ENCODE peak calls at places on chromosomes 2 and 18, in seven cellular contexts. One of them, this sample, is unnamed.

GRCh38 chr2:27306657-27307544 is 1.3 kb downstream of the UCN start:
- DNase-seq in GM12878: no peak
- DNase-seq in HCT116: no peak
- DNase-seq in K562: no peak
- DNase-seq in H1: peak
- DNase-seq in HepG2: no peak
- DNase-seq in SK-N-SH: peak
- DNase-seq in this sample: no peak

GRCh38 chr2:196758474-196759377 is 40.8 kb downstream of the GTF3C3 start:
- DNase-seq in GM12878: no peak
- DNase-seq in K562: no peak
- DNase-seq in HCT116: no peak
- DNase-seq in SK-N-SH: peak
- DNase-seq in HepG2: no peak
- DNase-seq in H1: no peak
- DNase-seq in this sample: peak

GRCh38 chr2:74984947-74985637 is 26.6 kb downstream of the POLE4 start:
- DNase-seq in HCT116: no peak
- DNase-seq in K562: no peak
- DNase-seq in HepG2: no peak
- DNase-seq in GM12878: no peak
- DNase-seq in SK-N-SH: peak
- DNase-seq in H1: no peak
- DNase-seq in this sample: no peak

GRCh38 chr2:11642972-11643371 is 27.0 kb downstream of the NTSR2 start:
- DNase-seq in K562: peak
- DNase-seq in GM12878: no peak
- DNase-seq in H1: no peak
- DNase-seq in HepG2: no peak
- DNase-seq in SK-N-SH: no peak
- DNase-seq in HCT116: no peak
- DNase-seq in this sample: no peak

GRCh38 chr2:47891369-47892337 is 14.6 kb downstream of the FBXO11 start:
- DNase-seq in HCT116: no peak
- DNase-seq in SK-N-SH: no peak
- DNase-seq in GM12878: no peak
- DNase-seq in K562: no peak
- DNase-seq in HepG2: no peak
- DNase-seq in H1: no peak
- DNase-seq in this sample: no peak

GRCh38 chr18:35376742-35377695 is at the start of gene ZNF396:
- DNase-seq in H1: peak
- DNase-seq in HCT116: peak
- DNase-seq in GM12878: no peak
- DNase-seq in SK-N-SH: peak
- DNase-seq in K562: peak
- DNase-seq in HepG2: peak
- DNase-seq in this sample: peak

GRCh38 chr18:45119888-45120287 is 439.2 kb downstream of the SETBP1 start:
- DNase-seq in SK-N-SH: peak
- DNase-seq in GM12878: no peak
- DNase-seq in HCT116: no peak
- DNase-seq in K562: no peak
- DNase-seq in HepG2: no peak
- DNase-seq in H1: no peak
- DNase-seq in this sample: no peak

GRCh38 chr2:130819226-130819914 is 17.3 kb upstream of the ARHGEF4 start:
- DNase-seq in K562: no peak
- DNase-seq in H1: peak
- DNase-seq in HCT116: no peak
- DNase-seq in SK-N-SH: no peak
- DNase-seq in HepG2: no peak
- DNase-seq in GM12878: no peak
- DNase-seq in this sample: no peak

GRCh38 chr2:113795405-113795920 is 39.0 kb upstream of the SLC35F5 start:
- DNase-seq in SK-N-SH: no peak
- DNase-seq in K562: no peak
- DNase-seq in HepG2: no peak
- DNase-seq in HCT116: no peak
- DNase-seq in H1: no peak
- DNase-seq in GM12878: no peak
- DNase-seq in this sample: no peak

GRCh38 chr2:200308421-200309295 is 2.2 kb downstream of the SPATS2L start:
- DNase-seq in GM12878: no peak
- DNase-seq in K562: no peak
- DNase-seq in H1: no peak
- DNase-seq in SK-N-SH: no peak
- DNase-seq in HCT116: no peak
- DNase-seq in HepG2: no peak
- DNase-seq in this sample: no peak

GRCh38 chr2:152432765-152433164 is 97.8 kb downstream of the FMNL2 start:
- DNase-seq in HCT116: no peak
- DNase-seq in HepG2: peak
- DNase-seq in SK-N-SH: no peak
- DNase-seq in GM12878: no peak
- DNase-seq in H1: no peak
- DNase-seq in K562: no peak
- DNase-seq in this sample: no peak

GRCh38 chr2:9696731-9697130 is 65.9 kb upstream of the YWHAQ start:
- DNase-seq in K562: no peak
- DNase-seq in SK-N-SH: no peak
- DNase-seq in GM12878: no peak
- DNase-seq in HCT116: no peak
- DNase-seq in HepG2: no peak
- DNase-seq in H1: no peak
- DNase-seq in this sample: no peak

GRCh38 chr2:25082002-25082622 is 40.2 kb downstream of the EFR3B start:
- DNase-seq in SK-N-SH: no peak
- DNase-seq in GM12878: no peak
- DNase-seq in HepG2: no peak
- DNase-seq in H1: no peak
- DNase-seq in HCT116: no peak
- DNase-seq in K562: no peak
- DNase-seq in this sample: no peak

GRCh38 chr2:17918789-17919188 is 40.3 kb downstream of the KCNS3 start:
- DNase-seq in SK-N-SH: peak
- DNase-seq in GM12878: no peak
- DNase-seq in K562: no peak
- DNase-seq in H1: no peak
- DNase-seq in HepG2: no peak
- DNase-seq in HCT116: no peak
- DNase-seq in this sample: no peak

GRCh38 chr2:61538920-61539559 is 884 bp upstream of the XPO1 start:
- DNase-seq in H1: no peak
- DNase-seq in K562: peak
- DNase-seq in HepG2: peak
- DNase-seq in GM12878: peak
- DNase-seq in SK-N-SH: peak
- DNase-seq in HCT116: peak
- DNase-seq in this sample: peak

GRCh38 chr2:216551234-216551633 is 52.6 kb downstream of the RPL37A start:
- DNase-seq in SK-N-SH: no peak
- DNase-seq in HepG2: peak
- DNase-seq in HCT116: no peak
- DNase-seq in H1: no peak
- DNase-seq in GM12878: no peak
- DNase-seq in K562: no peak
- DNase-seq in this sample: no peak

GRCh38 chr18:30639361-30639760 is 403.2 kb downstream of the DSC3 start:
- DNase-seq in H1: no peak
- DNase-seq in SK-N-SH: no peak
- DNase-seq in HepG2: no peak
- DNase-seq in GM12878: no peak
- DNase-seq in K562: no peak
- DNase-seq in HCT116: no peak
- DNase-seq in this sample: no peak

GRCh38 chr18:47418746-47419145 is 167.3 kb upstream of the SKOR2 start:
- DNase-seq in K562: no peak
- DNase-seq in HCT116: no peak
- DNase-seq in SK-N-SH: no peak
- DNase-seq in HepG2: no peak
- DNase-seq in H1: no peak
- DNase-seq in GM12878: no peak
- DNase-seq in this sample: no peak

GRCh38 chr18:69484699-69485396 is 84.2 kb downstream of the DOK6 start:
- DNase-seq in GM12878: no peak
- DNase-seq in HCT116: no peak
- DNase-seq in H1: no peak
- DNase-seq in K562: no peak
- DNase-seq in SK-N-SH: no peak
- DNase-seq in HepG2: peak
- DNase-seq in this sample: no peak

GRCh38 chr2:238561230-238561629 is 134.5 kb downstream of the ASB1 start:
- DNase-seq in HepG2: peak
- DNase-seq in H1: no peak
- DNase-seq in K562: no peak
- DNase-seq in SK-N-SH: no peak
- DNase-seq in GM12878: no peak
- DNase-seq in HCT116: no peak
- DNase-seq in this sample: no peak

GRCh38 chr18:64717026-64717425 is 568.1 kb upstream of the LINC00305 start:
- DNase-seq in HCT116: no peak
- DNase-seq in SK-N-SH: no peak
- DNase-seq in K562: no peak
- DNase-seq in GM12878: no peak
- DNase-seq in HepG2: no peak
- DNase-seq in H1: no peak
- DNase-seq in this sample: no peak

GRCh38 chr2:229616433-229616832 is 97.9 kb downstream of the DNER start:
- DNase-seq in SK-N-SH: no peak
- DNase-seq in HCT116: no peak
- DNase-seq in H1: no peak
- DNase-seq in HepG2: no peak
- DNase-seq in GM12878: no peak
- DNase-seq in K562: no peak
- DNase-seq in this sample: no peak

GRCh38 chr18:79460445-79461300 is 64.9 kb downstream of the NFATC1 start:
- DNase-seq in SK-N-SH: no peak
- DNase-seq in GM12878: peak
- DNase-seq in H1: no peak
- DNase-seq in K562: no peak
- DNase-seq in HepG2: no peak
- DNase-seq in HCT116: no peak
- DNase-seq in this sample: no peak

GRCh38 chr18:79457652-79458051 is 61.9 kb downstream of the NFATC1 start:
- DNase-seq in HCT116: no peak
- DNase-seq in HepG2: no peak
- DNase-seq in SK-N-SH: no peak
- DNase-seq in K562: no peak
- DNase-seq in GM12878: no peak
- DNase-seq in H1: no peak
- DNase-seq in this sample: no peak

GRCh38 chr18:79459946-79460345 is 64.2 kb downstream of the NFATC1 start:
- DNase-seq in HCT116: no peak
- DNase-seq in H1: no peak
- DNase-seq in K562: no peak
- DNase-seq in HepG2: no peak
- DNase-seq in GM12878: no peak
- DNase-seq in SK-N-SH: no peak
- DNase-seq in this sample: no peak

GRCh38 chr18:79458131-79458838 is 62.6 kb downstream of the NFATC1 start:
- DNase-seq in SK-N-SH: no peak
- DNase-seq in H1: no peak
- DNase-seq in GM12878: no peak
- DNase-seq in K562: no peak
- DNase-seq in HepG2: peak
- DNase-seq in HCT116: peak
- DNase-seq in this sample: no peak

DNA sequence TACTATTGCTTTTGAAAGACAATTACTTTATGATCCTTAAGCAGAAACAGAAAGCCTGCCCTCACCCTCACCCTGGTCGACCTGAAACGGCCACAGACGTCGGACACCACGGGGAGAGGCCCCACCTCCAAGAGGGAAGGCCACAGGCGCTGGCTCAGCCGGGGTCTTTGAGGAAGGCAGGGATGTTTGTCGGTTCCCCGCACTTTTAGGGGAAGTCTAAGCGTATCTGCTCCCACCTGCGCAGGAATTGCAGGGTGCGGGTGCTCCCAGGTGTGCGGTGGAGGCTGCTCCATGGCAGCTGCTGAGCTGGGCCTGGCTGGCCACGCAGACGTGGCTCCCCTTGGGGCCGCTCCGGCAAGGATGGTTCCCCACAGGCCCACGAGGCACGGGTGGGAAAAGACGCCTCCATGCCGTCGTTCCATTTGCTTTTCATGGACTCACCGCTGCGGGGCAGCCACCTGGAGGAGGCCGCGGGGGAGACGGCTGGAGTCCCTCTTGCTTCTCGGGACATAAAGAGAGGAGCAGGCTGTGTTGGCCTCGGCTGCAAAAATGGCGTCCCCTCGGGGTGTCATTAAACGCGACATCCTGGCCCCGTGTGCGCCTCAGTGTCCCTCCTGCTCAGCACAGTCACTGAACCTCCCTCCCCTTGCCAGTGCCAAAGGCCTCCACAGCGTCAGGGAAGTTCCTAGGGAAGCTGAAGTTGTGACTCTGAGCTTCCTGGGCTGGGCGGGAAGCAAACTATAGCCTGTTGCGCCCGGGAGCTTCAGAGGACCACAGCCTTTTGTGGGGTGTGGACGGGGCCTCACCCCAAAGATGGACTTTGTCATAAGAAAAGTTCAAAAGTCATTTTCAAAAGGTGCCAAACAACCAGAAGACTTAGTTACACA is 63.4 kb downstream of the NFATC1 start:
- DNase-seq in K562: no peak
- DNase-seq in HepG2: no peak
- DNase-seq in GM12878: no peak
- DNase-seq in H1: no peak
- DNase-seq in HCT116: no peak
- DNase-seq in SK-N-SH: no peak
- DNase-seq in this sample: no peak
- TF ChIP-seq JUND in K562: no peak
- TF ChIP-seq JUND in HepG2: no peak
- TF ChIP-seq JUND in GM12878: no peak
- TF ChIP-seq JUND in H1: no peak
- TF ChIP-seq JUND in HCT116: no peak
- TF ChIP-seq JUND in SK-N-SH: no peak
- TF ChIP-seq JUND in this sample: no peak

GRCh38 chr2:137700681-137701080 is 263.6 kb upstream of the HNMT start:
- DNase-seq in HepG2: no peak
- DNase-seq in K562: no peak
- DNase-seq in GM12878: no peak
- DNase-seq in SK-N-SH: no peak
- DNase-seq in H1: no peak
- DNase-seq in HCT116: no peak
- DNase-seq in this sample: no peak
- TF ChIP-seq JUND in HepG2: no peak
- TF ChIP-seq JUND in K562: no peak
- TF ChIP-seq JUND in GM12878: no peak
- TF ChIP-seq JUND in SK-N-SH: no peak
- TF ChIP-seq JUND in H1: no peak
- TF ChIP-seq JUND in HCT116: no peak
- TF ChIP-seq JUND in this sample: no peak

GRCh38 chr18:60391571-60392226 is 19.1 kb upstream of the MC4R start:
- DNase-seq in GM12878: no peak
- DNase-seq in SK-N-SH: no peak
- DNase-seq in HepG2: no peak
- DNase-seq in H1: no peak
- DNase-seq in HCT116: no peak
- DNase-seq in K562: no peak
- DNase-seq in this sample: no peak
- TF ChIP-seq JUND in GM12878: no peak
- TF ChIP-seq JUND in SK-N-SH: peak
- TF ChIP-seq JUND in HepG2: no peak
- TF ChIP-seq JUND in H1: no peak
- TF ChIP-seq JUND in HCT116: no peak
- TF ChIP-seq JUND in K562: no peak
- TF ChIP-seq JUND in this sample: no peak

GRCh38 chr2:181037922-181038321 is 57.5 kb downstream of the UBE2E3 start:
- DNase-seq in GM12878: no peak
- DNase-seq in SK-N-SH: no peak
- DNase-seq in K562: no peak
- DNase-seq in H1: no peak
- DNase-seq in HCT116: no peak
- DNase-seq in HepG2: no peak
- DNase-seq in this sample: no peak
- TF ChIP-seq JUND in GM12878: no peak
- TF ChIP-seq JUND in SK-N-SH: no peak
- TF ChIP-seq JUND in K562: no peak
- TF ChIP-seq JUND in H1: no peak
- TF ChIP-seq JUND in HCT116: no peak
- TF ChIP-seq JUND in HepG2: no peak
- TF ChIP-seq JUND in this sample: no peak